ENCODE peak calls at places on chromosomes 16 and 17, in nine cellular contexts. B is lower leg skin, O is transverse colon, P is adrenal gland, T is ovary, W is A549, V is tibial nerve, K is vagina, N is IMR-90. S is an unnamed sample.
A peak's percentile ranks its signal among the peaks of the same experiment; 100 is the strongest.

GRCh38 chr16:58157239-58157638 is 28.1 kb upstream of the CFAP20 start:
- DNase-seq in T (no peak), B (no peak), N (no peak), P (no peak), O (no peak), V (no peak), W (no peak), K (no peak), S (no peak)

GRCh38 chr17:74217036-74217725 is 3.8 kb downstream of the TTYH2 start:
- DNase-seq in W (no peak), N (no peak), O (no peak), V (no peak), B (no peak), K (no peak), T (no peak), P (no peak), S (no peak)

GRCh38 chr17:2782030-2782429 is 14.2 kb upstream of the RAP1GAP2 start:
- DNase-seq in W (no peak), P (no peak), K (no peak), B (no peak), T (no peak), O (no peak), N (peak; percentile 61), V (no peak), S (no peak)

GRCh38 chr17:58630883-58631522 is 60.8 kb downstream of the TEX14 start:
- DNase-seq in W (no peak), V (no peak), N (no peak), K (peak; percentile 89), P (peak; percentile 46), B (no peak), T (peak; percentile 62), O (peak; percentile 68), S (peak; percentile 56)

GRCh38 chr17:3039748-3040147 is 23.7 kb downstream of the OR1D5 start:
- DNase-seq in T (no peak), B (no peak), P (no peak), N (peak; percentile 26), V (no peak), W (no peak), O (no peak), K (no peak), S (no peak)

GRCh38 chr16:70152578-70153302 is 20.8 kb upstream of the CLEC18C start:
- DNase-seq in N (no peak), K (no peak), B (no peak), O (no peak), T (no peak), W (peak; percentile 5), P (no peak), V (no peak), S (no peak)

GRCh38 chr17:57718878-57719277 is 26.2 kb downstream of the CCDC182 start:
- DNase-seq in O (no peak), T (no peak), B (no peak), P (no peak), N (no peak), V (no peak), W (no peak), K (no peak), S (no peak)

GRCh38 chr17:32852811-32853210 is 24.1 kb downstream of the MYO1D start:
- DNase-seq in W (no peak), K (no peak), N (no peak), B (no peak), T (no peak), V (no peak), P (no peak), O (no peak), S (no peak)

GRCh38 chr16:20520103-20520502 is 56.1 kb downstream of the ACSM2B start:
- DNase-seq in B (no peak), W (no peak), V (no peak), T (no peak), O (no peak), P (no peak), K (no peak), N (no peak), S (no peak)

GRCh38 chr16:57807968-57808528 is 5.8 kb upstream of the KIFC3 start:
- DNase-seq in W (peak; percentile 91), T (peak; percentile 82), B (peak; percentile 83), K (no peak), V (peak; percentile 72), P (peak; percentile 88), N (peak; percentile 91), O (peak; percentile 87), S (peak; percentile 90)

GRCh38 chr16:70656712-70657263 is 10.4 kb downstream of the IL34 start:
- DNase-seq in N (no peak), B (no peak), T (no peak), P (no peak), O (no peak), W (no peak), K (no peak), V (no peak), S (no peak)

GRCh38 chr16:56994311-56994710 is 5.0 kb downstream of the NLRC5 start:
- DNase-seq in P (no peak), V (no peak), B (no peak), N (no peak), W (no peak), K (no peak), O (no peak), T (no peak), S (no peak)

GRCh38 chr16:15435216-15435864 is 952 bp downstream of the BMERB1 start:
- DNase-seq in P (no peak), B (no peak), N (no peak), W (no peak), K (no peak), O (no peak), V (no peak), T (no peak), S (peak; percentile 23)

GRCh38 chr16:15434079-15434424 is 336 bp upstream of the BMERB1 start:
- DNase-seq in V (no peak), T (no peak), B (no peak), O (no peak), N (no peak), P (no peak), W (no peak), K (no peak), S (no peak)

GRCh38 chr16:15439102-15439501 is 4.7 kb downstream of the BMERB1 start:
- DNase-seq in N (no peak), P (no peak), B (no peak), T (no peak), V (no peak), O (no peak), K (no peak), W (no peak), S (no peak)

GRCh38 chr16:15434425-15435215 is at the start of gene BMERB1:
- DNase-seq in N (peak; percentile 71), O (peak; percentile 37), W (peak; percentile 77), T (peak; percentile 70), B (no peak), K (no peak), P (peak; percentile 47), V (peak; percentile 42), S (peak; percentile 75)
- TF ChIP-seq POLR2A in N (peak; percentile 59), O (peak; percentile 36), W (peak; percentile 69), T (peak; percentile 34), B (no peak), K (peak; percentile 73), P (no peak), V (peak; percentile 17), S (peak; percentile 66)

DNA sequence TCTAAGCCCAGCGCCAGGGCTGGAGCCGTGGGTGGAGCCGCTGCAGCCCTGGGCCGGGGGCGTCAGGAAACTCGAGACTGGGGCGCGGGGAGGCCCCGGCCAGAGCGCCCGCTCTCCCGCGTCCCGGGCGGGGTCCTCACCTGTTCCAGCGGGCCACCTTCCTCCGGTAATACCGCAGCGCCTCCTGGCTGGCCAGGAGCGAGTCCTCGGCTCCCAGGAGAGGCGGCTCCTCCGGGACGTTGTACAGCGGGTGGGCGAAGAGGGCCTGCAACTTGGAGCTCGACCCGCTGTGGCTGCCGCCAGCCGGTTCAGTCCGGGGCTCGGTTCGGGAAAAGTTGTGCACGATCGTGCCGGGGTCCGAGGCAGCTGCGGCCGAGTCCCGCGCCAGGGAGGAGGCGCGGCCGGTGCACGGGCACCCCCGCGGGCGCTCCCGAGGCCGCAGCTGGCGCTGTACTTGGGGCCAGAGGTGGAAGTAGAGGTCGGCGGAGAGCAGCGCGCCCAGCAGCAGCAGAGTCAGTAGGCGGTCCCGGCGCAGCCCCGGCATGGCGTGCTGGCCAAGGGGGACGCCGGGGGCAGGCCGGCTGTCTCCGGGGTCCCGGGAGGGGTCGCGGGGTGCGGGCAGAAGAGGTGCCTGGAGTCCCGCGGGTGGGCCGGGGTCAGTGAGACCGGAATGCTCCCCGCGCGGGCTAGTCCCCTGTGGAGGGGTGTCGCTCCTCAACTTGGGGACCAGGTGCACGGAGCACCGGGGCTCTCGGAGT is 865 bp downstream of the FAM20A start:
- DNase-seq in K (no peak), N (no peak), P (no peak), V (no peak), T (peak; percentile 67), B (no peak), O (peak; percentile 10), W (peak; percentile 36), S (peak; percentile 25)
- TF ChIP-seq CTCF in K (peak; percentile 36), N (no peak), P (no peak), V (no peak), T (peak; percentile 43), B (no peak), O (no peak), W (peak; percentile 21), S (peak; percentile 24)

GRCh38 chr16:28097500-28097899 is 34.0 kb upstream of the GSG1L start:
- DNase-seq in O (no peak), B (no peak), V (no peak), W (no peak), K (no peak), T (no peak), P (no peak), N (no peak), S (no peak)

GRCh38 chr16:28098959-28099945 is 35.7 kb upstream of the GSG1L start:
- DNase-seq in W (no peak), P (no peak), K (no peak), B (no peak), N (no peak), O (no peak), T (no peak), V (no peak), S (no peak)

GRCh38 chr16:28100810-28101532 is 37.5 kb upstream of the GSG1L start:
- DNase-seq in V (no peak), O (no peak), B (no peak), N (no peak), T (no peak), W (no peak), P (no peak), K (no peak), S (no peak)

GRCh38 chr16:28096974-28097373 is 33.5 kb upstream of the GSG1L start:
- DNase-seq in W (no peak), V (no peak), P (no peak), O (no peak), T (no peak), K (no peak), N (no peak), B (no peak), S (no peak)

GRCh38 chr16:28098171-28098958 is 34.9 kb upstream of the GSG1L start:
- DNase-seq in N (no peak), O (no peak), B (no peak), P (no peak), V (no peak), K (no peak), W (no peak), T (no peak), S (no peak)
- TF ChIP-seq POLR2A in N (no peak), O (no peak), B (no peak), P (no peak), V (no peak), K (no peak), W (no peak), T (no peak), S (no peak)

DNA sequence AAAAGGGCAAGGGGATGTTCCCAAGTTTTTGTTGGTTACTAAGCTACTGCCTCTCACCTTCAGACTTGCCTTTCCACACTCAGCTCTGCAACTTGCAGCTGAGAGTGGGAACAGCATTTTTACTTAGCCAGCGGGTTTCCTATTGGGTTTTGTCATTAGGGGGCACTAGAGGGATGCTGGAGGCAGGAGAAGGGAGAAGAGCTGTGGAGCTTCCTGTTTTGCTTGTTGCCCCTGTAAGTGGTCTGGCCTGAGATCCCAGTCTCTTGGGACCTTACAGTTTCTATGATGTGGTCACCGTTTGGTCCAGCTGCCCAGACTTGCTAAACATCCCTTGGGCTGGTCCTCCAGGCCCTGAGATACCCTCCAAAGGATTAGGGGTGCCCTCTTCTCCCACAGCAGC is 209.6 kb upstream of the NLRP1 start:
- DNase-seq in T (no peak), W (no peak), K (no peak), B (no peak), P (no peak), O (no peak), N (no peak), V (no peak), S (no peak)
- TF ChIP-seq CTCF in T (no peak), W (no peak), K (no peak), B (no peak), P (no peak), O (no peak), N (no peak), V (no peak), S (no peak)